ENCODE peak calls at places on chromosomes 13 and 19, in four cellular contexts. X is skeletal muscle cell, L is left ventricle myocardium inferior, U is HEK293T. D is an unnamed sample.

GRCh38 chr19:43708716-43709115 is 7.2 kb upstream of the IRGC start:
- DNase-seq in L (no peak), U (no peak), X (no peak), D (no peak)

GRCh38 chr19:12159773-12160414 is 3.0 kb upstream of the ZNF136 start:
- DNase-seq in X (no peak), L (no peak), U (no peak), D (no peak)

GRCh38 chr13:106337096-106337495 is 198.4 kb downstream of the EFNB2 start:
- DNase-seq in U (no peak), X (peak; percentile 10), L (no peak), D (no peak)

GRCh38 chr19:29277107-29277506 is 64.2 kb upstream of the UQCRFS1 start:
- DNase-seq in X (no peak), U (no peak), L (no peak), D (no peak)

GRCh38 chr19:33348301-33349010 is 25.1 kb upstream of the CEBPG start:
- DNase-seq in U (no peak), X (no peak), L (no peak), D (no peak)

GRCh38 chr19:44748426-44749254 is at the start of gene BCL3:
- DNase-seq in L (peak; percentile 82), U (peak; percentile 46), X (no peak), D (no peak)

GRCh38 chr19:35214766-35215422 is 13.6 kb downstream of the FAM187B start:
- DNase-seq in L (no peak), X (no peak), U (no peak), D (no peak)

GRCh38 chr19:49818691-49819331 is 722 bp downstream of the MED25 start:
- DNase-seq in X (no peak), L (no peak), U (no peak), D (no peak)

GRCh38 chr19:32581704-32582164 is 744 bp downstream of the PDCD5 start:
- DNase-seq in U (peak; percentile 35), L (peak; percentile 27), X (no peak), D (no peak)

GRCh38 chr13:52736891-52737290 is 2.7 kb downstream of the CNMD start:
- DNase-seq in X (no peak), U (no peak), L (no peak), D (no peak)

GRCh38 chr19:35078807-35079206 is 36.8 kb upstream of the FXYD3 start:
- DNase-seq in U (no peak), L (no peak), X (no peak), D (no peak)

GRCh38 chr13:113058988-113059850 is 46.4 kb upstream of the F7 start:
- DNase-seq in U (no peak), X (no peak), L (peak; percentile 6), D (no peak)

D was measured in NCI-H1092.